ENCODE peak calls at places on chromosomes 11 and 22, in seven cellular contexts. S is heart left ventricle, G is GM13977, H is choroid plexus epithelial cell, Z is fibroblast of the aortic adventitia, A is GM06990, I is fibroblast of lung. Y is an unnamed sample.

GRCh38 chr11:70710192-70710965 is 312.1 kb downstream of the CTTN start:
- DNase-seq in G (no peak), A (no peak), I (no peak), H (no peak), S (no peak), Z (no peak), Y (no peak)

GRCh38 chr11:8826145-8826786 is 84.7 kb upstream of the AKIP1 start:
- DNase-seq in H (peak; percentile 80), A (no peak), Z (peak; percentile 76), G (no peak), S (no peak), I (peak; percentile 60), Y (no peak)

GRCh38 chr11:104625246-104625645 is 273.0 kb downstream of the CASP12 start:
- DNase-seq in S (no peak), Z (peak; percentile 56), G (no peak), A (no peak), I (peak; percentile 32), H (peak; percentile 51), Y (no peak)

GRCh38 chr22:38674888-38675287 is 6.9 kb upstream of the TOMM22 start:
- DNase-seq in Z (no peak), G (no peak), S (no peak), A (no peak), H (no peak), I (no peak), Y (no peak)

GRCh38 chr11:94629741-94630140 is 62.6 kb downstream of the PIWIL4 start:
- DNase-seq in A (no peak), S (no peak), Z (no peak), I (peak; percentile 14), G (no peak), H (no peak), Y (no peak)

GRCh38 chr11:70914496-70914895 is 337.9 kb downstream of the SHANK2 start:
- DNase-seq in G (no peak), I (no peak), A (no peak), S (no peak), H (no peak), Z (no peak), Y (no peak)

GRCh38 chr11:120180571-120181445 is 30.0 kb upstream of the OAF start:
- DNase-seq in I (peak; percentile 19), Z (peak; percentile 58), G (no peak), H (peak; percentile 36), A (no peak), S (no peak), Y (peak; percentile 5)

GRCh38 chr11:103055174-103055890 is 36.6 kb downstream of the DCUN1D5 start:
- DNase-seq in A (no peak), S (no peak), Z (peak; percentile 74), I (peak; percentile 73), G (peak; percentile 11), H (peak; percentile 76), Y (no peak)

GRCh38 chr22:46050451-46050845 is 73.5 kb upstream of the WNT7B start:
- DNase-seq in I (no peak), Z (no peak), S (no peak), H (no peak), G (no peak), A (no peak), Y (no peak)

GRCh38 chr22:46069518-46070214 is 80.7 kb upstream of the PPARA start:
- DNase-seq in I (peak; percentile 97), Z (peak; percentile 98), A (no peak), G (no peak), H (peak; percentile 70), S (peak; percentile 87), Y (no peak)

GRCh38 chr11:128860571-128861361 is 6.3 kb downstream of the KCNJ1 start:
- DNase-seq in G (no peak), A (no peak), Z (peak; percentile 7), I (no peak), H (no peak), S (no peak), Y (no peak)

GRCh38 chr11:62611705-62612365 is 740 bp downstream of the EML3 start:
- DNase-seq in H (peak; percentile 60), Z (peak; percentile 79), I (peak; percentile 78), A (peak; percentile 75), S (peak; percentile 62), G (peak; percentile 78), Y (no peak)

GRCh38 chr11:18540207-18541009 is 13.7 kb upstream of the TSG101 start:
- DNase-seq in S (no peak), G (peak; percentile 48), Z (peak; percentile 26), I (peak; percentile 27), A (no peak), H (peak; percentile 58), Y (no peak)

GRCh38 chr11:2218234-2218633 is 46.6 kb upstream of the TH start:
- DNase-seq in I (no peak), G (no peak), A (no peak), Z (no peak), H (no peak), S (no peak), Y (no peak)

GRCh38 chr11:9606799-9607510 is 33.5 kb downstream of the WEE1 start:
- DNase-seq in I (no peak), H (no peak), Z (no peak), S (no peak), G (no peak), A (no peak), Y (no peak)

GRCh38 chr11:104968365-104968855 is at the start of gene CASP4:
- DNase-seq in I (peak; percentile 87), G (peak; percentile 10), S (peak; percentile 14), Z (peak; percentile 87), A (peak; percentile 29), H (peak; percentile 81), Y (no peak)

GRCh38 chr11:114197799-114198500 is 98.2 kb upstream of the NNMT start:
- DNase-seq in S (peak; percentile 78), I (peak; percentile 100), Z (peak; percentile 86), G (no peak), A (no peak), H (peak; percentile 100), Y (no peak)

GRCh38 chr11:72665911-72666472 is 8.2 kb downstream of the PDE2A start:
- DNase-seq in A (no peak), I (no peak), G (no peak), H (no peak), S (no peak), Z (no peak), Y (no peak)

GRCh38 chr11:102497061-102497460 is 33.5 kb downstream of the MMP7 start:
- DNase-seq in H (peak; percentile 54), Z (peak; percentile 68), G (no peak), A (no peak), S (no peak), I (peak; percentile 36), Y (no peak)

GRCh38 chr11:107172996-107173395 is 154.7 kb upstream of the GUCY1A2 start:
- DNase-seq in A (no peak), I (no peak), G (no peak), S (no peak), H (no peak), Z (no peak), Y (no peak)

GRCh38 chr11:115765803-115766239 is 261.6 kb upstream of the CADM1 start:
- DNase-seq in A (no peak), S (no peak), Z (no peak), H (no peak), G (no peak), I (peak; percentile 77), Y (no peak)

GRCh38 chr11:43920598-43921419 is 21.6 kb upstream of the C11orf96 start:
- DNase-seq in Z (peak; percentile 100), A (no peak), H (peak; percentile 100), I (peak; percentile 100), G (peak; percentile 19), S (peak; percentile 57), Y (no peak)

GRCh38 chr11:43923327-43924111 is 18.9 kb upstream of the C11orf96 start:
- DNase-seq in G (no peak), Z (peak; percentile 57), H (peak; percentile 81), A (no peak), I (peak; percentile 95), S (peak; percentile 76), Y (no peak)

GRCh38 chr11:43921561-43922294 is 20.7 kb upstream of the C11orf96 start:
- DNase-seq in S (no peak), H (peak; percentile 44), A (no peak), G (no peak), I (no peak), Z (no peak), Y (no peak)

GRCh38 chr11:43922974-43923326 is 19.5 kb upstream of the C11orf96 start:
- DNase-seq in S (no peak), H (no peak), I (no peak), G (no peak), A (no peak), Z (no peak), Y (no peak)

DNA sequence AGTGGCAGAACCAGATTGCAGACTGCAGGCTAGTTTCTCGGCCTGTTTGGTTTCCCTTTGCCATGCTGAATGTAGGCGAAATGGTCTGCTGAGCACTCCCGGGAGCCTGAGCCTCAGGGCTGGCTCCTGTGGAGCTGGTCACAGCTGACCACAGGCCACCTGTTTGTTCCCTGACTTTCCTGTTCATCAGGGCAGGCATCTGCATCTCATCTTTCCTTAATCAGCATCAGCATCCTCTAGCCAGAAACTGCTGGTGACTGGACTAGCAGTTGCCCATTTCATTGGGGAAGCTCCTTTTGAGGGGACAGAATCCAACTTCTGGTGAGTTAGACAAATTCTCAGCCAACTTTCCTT is 20.2 kb upstream of the C11orf96 start:
- DNase-seq in H (no peak), S (no peak), G (no peak), A (no peak), I (no peak), Z (no peak), Y (no peak)
- TF ChIP-seq CTCF in H (no peak), S (no peak), G (no peak), A (no peak), I (no peak), Z (no peak), Y (no peak)

GRCh38 chr11:66001941-66002647 is at the start of the genes BANF1 and EIF1AD:
- DNase-seq in I (peak; percentile 99), S (peak; percentile 93), Z (peak; percentile 99), H (peak; percentile 99), G (peak; percentile 92), A (peak; percentile 94), Y (peak; percentile 90)
- TF ChIP-seq CTCF in I (no peak), S (no peak), Z (no peak), H (no peak), G (no peak), A (no peak), Y (no peak)

DNA sequence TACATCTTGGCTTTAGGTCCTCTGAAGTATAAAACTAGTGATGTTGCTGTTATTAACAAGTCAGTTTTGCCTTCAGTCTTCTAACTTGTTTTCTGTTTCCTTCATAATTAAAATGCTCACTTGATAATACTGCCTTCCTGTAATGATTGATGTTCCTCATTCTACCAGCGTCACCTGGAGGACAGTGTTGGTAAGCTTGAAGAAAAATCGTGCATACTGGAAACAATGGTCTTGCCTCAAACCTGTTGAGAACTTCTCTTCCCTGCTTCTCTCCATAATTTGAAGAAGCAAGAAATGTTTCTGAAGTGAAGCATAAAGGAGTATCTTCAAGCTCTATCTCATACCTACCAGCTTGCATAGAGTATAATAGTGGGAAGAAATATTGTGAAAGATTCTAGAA is 3.0 kb downstream of the YWHAH start:
- DNase-seq in Z (no peak), I (no peak), S (no peak), H (peak; percentile 62), G (peak; percentile 61), A (peak; percentile 25), Y (no peak)
- TF ChIP-seq CTCF in Z (peak; percentile 54), I (peak; percentile 18), S (peak; percentile 44), H (peak; percentile 71), G (peak; percentile 82), A (peak; percentile 79), Y (peak; percentile 66)

DNA sequence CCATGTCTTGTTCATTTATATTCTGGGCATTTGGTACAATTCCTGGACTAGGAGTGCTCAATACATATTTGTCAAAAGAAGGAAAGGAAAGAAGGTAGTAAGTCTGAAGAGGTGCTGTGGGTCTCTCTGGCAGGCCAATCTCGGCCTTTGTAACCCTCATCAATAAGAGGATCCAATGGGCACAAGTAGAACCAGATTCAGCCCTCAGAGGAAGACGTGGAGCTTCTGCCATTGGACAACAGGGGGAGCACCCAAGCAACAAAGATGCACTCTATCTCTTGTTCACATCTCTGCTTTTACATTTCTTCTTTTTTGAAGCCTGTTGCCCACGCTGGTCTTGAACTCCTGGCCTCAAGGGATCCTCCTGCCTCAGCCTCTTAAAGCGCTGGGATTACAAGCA is 2.2 kb upstream of the VPS11 start:
- DNase-seq in Z (peak; percentile 36), G (peak; percentile 58), S (no peak), I (peak; percentile 44), H (peak; percentile 62), A (no peak), Y (no peak)
- TF ChIP-seq CTCF in Z (peak; percentile 58), G (peak; percentile 68), S (no peak), I (peak; percentile 61), H (peak; percentile 75), A (peak; percentile 72), Y (peak; percentile 37)

Y was measured in natural killer cell.